ENCODE peak calls at places on chromosomes 7 and 10, in ten cellular contexts. W, D, X, B, E, U, R, N, C and O are unnamed samples.

GRCh38 chr7:123680580-123680979 is 24.9 kb downstream of the LMOD2 start:
- DNase-seq in U (no peak), R (no peak), D (no peak), W (no peak), B (no peak), N (no peak), E (no peak), C (no peak), X (no peak), O (no peak)

GRCh38 chr7:98982686-98983085 is 104.4 kb downstream of the TRRAP start:
- DNase-seq in R (no peak), X (peak; percentile 12), C (no peak), W (no peak), D (no peak), E (no peak), N (no peak), U (no peak), B (no peak), O (no peak)

GRCh38 chr7:94656658-94656924 is 658 bp upstream of the SGCE start:
- DNase-seq in W (no peak), X (no peak), C (no peak), B (no peak), E (no peak), U (no peak), D (no peak), N (no peak), R (no peak), O (no peak)

GRCh38 chr7:102028206-102028826 is 210.9 kb downstream of the CUX1 start:
- DNase-seq in B (no peak), X (peak; percentile 45), U (no peak), N (no peak), D (no peak), E (no peak), R (no peak), C (no peak), W (no peak), O (no peak)

GRCh38 chr10:124436191-124436638 is 13.6 kb downstream of the NKX1-2 start:
- DNase-seq in N (no peak), D (peak; percentile 41), W (no peak), E (no peak), U (peak; percentile 48), B (no peak), R (no peak), X (no peak), C (no peak), O (no peak)

GRCh38 chr10:119120413-119120867 is 16.5 kb downstream of the DENND10 start:
- DNase-seq in R (no peak), U (no peak), X (no peak), E (no peak), C (no peak), W (no peak), B (no peak), D (no peak), N (no peak), O (no peak)

GRCh38 chr7:148633761-148634160 is 43.2 kb downstream of the C7orf33 start:
- DNase-seq in W (no peak), U (no peak), X (no peak), E (no peak), D (no peak), C (no peak), R (no peak), N (no peak), B (no peak), O (no peak)

GRCh38 chr7:123966936-123967335 is 41.9 kb downstream of the SPAM1 start:
- DNase-seq in C (no peak), D (no peak), R (no peak), W (no peak), X (no peak), N (no peak), B (no peak), U (peak; percentile 69), E (no peak), O (no peak)

GRCh38 chr7:31372538-31372937 is 32.0 kb upstream of the NEUROD6 start:
- DNase-seq in D (no peak), W (no peak), N (no peak), R (no peak), C (no peak), E (no peak), X (no peak), B (no peak), U (no peak), O (no peak)

GRCh38 chr10:88991161-88991899 is 732 bp downstream of the FAS start:
- DNase-seq in N (peak; percentile 81), C (peak; percentile 55), R (peak; percentile 21), U (peak; percentile 86), W (peak; percentile 84), B (peak; percentile 52), X (peak; percentile 87), E (peak; percentile 84), D (peak; percentile 33), O (no peak)

GRCh38 chr7:77529279-77529678 is 7.8 kb upstream of the PTPN12 start:
- DNase-seq in X (no peak), D (no peak), U (no peak), W (no peak), R (no peak), B (no peak), C (no peak), N (no peak), E (no peak), O (no peak)

GRCh38 chr7:7682856-7683255 is 35.6 kb downstream of the RPA3 start:
- DNase-seq in X (no peak), R (no peak), U (no peak), B (no peak), N (no peak), D (no peak), E (no peak), W (no peak), C (no peak), O (no peak)
- H3K4me3 ChIP-seq in X (no peak overlapping the region), R (no peak overlapping the region), U (no peak overlapping the region), B (no peak overlapping the region), N (no peak overlapping the region), D (no peak overlapping the region), E (no peak overlapping the region), W (no peak overlapping the region), C (no peak overlapping the region), O (no peak overlapping the region)

GRCh38 chr10:130074639-130075038 is 36.0 kb downstream of the C10orf143 start:
- DNase-seq in W (no peak), N (no peak), D (no peak), R (no peak), B (no peak), C (no peak), U (no peak), X (no peak), E (no peak), O (no peak)
- TF ChIP-seq CTCF in W (no peak), N (no peak), D (no peak), R (no peak), B (no peak), C (no peak), U (peak; percentile 28), X (no peak), E (no peak), O (no peak)

DNA sequence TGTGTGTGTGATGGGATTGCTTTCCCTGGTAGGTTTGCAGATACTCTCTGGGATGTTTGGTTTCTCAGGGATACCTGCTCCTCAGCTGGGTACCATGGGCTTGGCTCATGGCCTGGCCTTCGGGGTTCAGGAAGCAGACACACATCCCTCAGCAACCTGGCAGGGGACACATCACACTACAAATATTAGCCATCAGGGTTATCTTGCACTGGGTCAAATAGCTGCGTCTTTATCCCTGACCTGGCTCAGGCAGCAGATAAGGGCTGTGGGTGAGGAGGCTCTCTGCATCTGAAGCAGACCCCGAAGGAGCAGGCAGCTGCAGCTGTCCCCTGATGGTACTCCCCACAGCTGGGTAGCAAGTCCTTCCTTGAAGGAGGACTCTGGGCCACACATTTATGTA is 25.7 kb upstream of the CDHR3 start:
- DNase-seq in C (no peak), U (no peak), N (no peak), X (no peak), B (no peak), R (no peak), W (no peak), D (no peak), E (no peak), O (no peak)
- H3K4me3 ChIP-seq in C (no peak overlapping the region), U (no peak overlapping the region), N (no peak overlapping the region), X (no peak overlapping the region), B (no peak overlapping the region), R (no peak overlapping the region), W (no peak overlapping the region), D (no peak overlapping the region), E (no peak overlapping the region), O (no peak overlapping the region)

DNA sequence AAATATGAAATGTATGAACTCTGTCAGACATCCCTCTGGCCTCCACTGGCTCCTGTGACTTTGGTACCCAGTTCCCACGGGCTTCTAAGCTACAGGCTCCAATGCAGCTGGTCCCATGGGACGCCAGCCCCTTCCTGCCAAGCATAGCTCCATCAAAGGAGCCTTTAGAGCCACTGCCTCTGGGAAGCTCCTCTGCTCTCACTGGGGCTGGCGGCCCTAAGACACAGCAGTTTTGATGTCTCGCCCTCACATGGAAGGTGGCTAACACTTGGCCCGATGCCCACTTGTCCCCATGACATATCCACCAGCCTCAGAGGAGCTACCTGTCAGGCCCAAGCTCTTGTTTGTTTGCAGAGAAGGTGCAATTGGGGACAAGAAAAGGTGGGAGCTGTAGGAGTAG is 453.7 kb upstream of the LRRN3 start:
- DNase-seq in C (no peak), X (no peak), B (no peak), U (no peak), N (no peak), E (no peak), R (no peak), D (no peak), W (no peak), O (no peak)
- TF ChIP-seq CTCF in C (no peak), X (no peak), B (no peak), U (no peak), N (no peak), E (no peak), R (no peak), D (no peak), W (no peak), O (no peak)

GRCh38 chr7:516606-517456 is 2.8 kb downstream of the PDGFA start:
- DNase-seq in U (no peak), R (no peak), X (no peak), W (no peak), D (peak; percentile 74), N (peak; percentile 77), E (peak; percentile 82), C (peak; percentile 72), B (peak; percentile 32), O (peak; percentile 32)

GRCh38 chr7:514651-515598 is 4.7 kb downstream of the PDGFA start:
- DNase-seq in B (no peak), N (peak; percentile 87), E (no peak), C (peak; percentile 77), R (no peak), X (no peak), D (no peak), U (peak; percentile 36), W (no peak), O (no peak)

GRCh38 chr7:515628-516027 is 4.0 kb downstream of the PDGFA start:
- DNase-seq in D (no peak), C (no peak), W (no peak), U (no peak), X (no peak), R (no peak), B (no peak), N (no peak), E (no peak), O (no peak)

GRCh38 chr7:517848-518629 is 1.6 kb downstream of the PDGFA start:
- DNase-seq in C (peak; percentile 72), X (peak; percentile 82), R (no peak), E (peak; percentile 80), D (peak; percentile 60), B (no peak), N (peak; percentile 72), U (peak; percentile 39), W (no peak), O (no peak)

GRCh38 chr7:516216-516605 is 3.4 kb downstream of the PDGFA start:
- DNase-seq in B (no peak), W (no peak), E (no peak), N (no peak), X (no peak), R (no peak), C (no peak), U (no peak), D (no peak), O (no peak)
- H3K4me3 ChIP-seq in B (no peak overlapping the region), W (no peak overlapping the region), E (peak overlapping the region; percentile 85), N (peak overlapping the region; percentile 78), X (peak overlapping the region; percentile 57), R (no peak overlapping the region), C (peak overlapping the region; percentile 67), U (no peak overlapping the region), D (no peak overlapping the region), O (peak overlapping the region; percentile 61)